ENCODE peak calls at places on chromosomes 6 and 20, in nine cellular contexts. F is foreskin fibroblast, K is hepatocyte, R is sigmoid colon, W is choroid plexus epithelial cell, B is OCI-LY7, T is left ventricle myocardium inferior, L is A673, G is endothelial cell of umbilical vein. P is an unnamed sample.
A peak's percentile ranks its signal among the peaks of the same experiment; 100 is the strongest.

GRCh38 chr6:3305831-3306230 is 47.1 kb downstream of the PSMG4 start:
- DNase-seq in F (no peak), W (no peak), G (no peak), K (no peak), B (no peak), T (no peak), R (peak; percentile 29), L (no peak), P (no peak)

GRCh38 chr20:32509639-32510066 is 75.5 kb downstream of the NOL4L start:
- DNase-seq in K (no peak), L (no peak), F (peak; percentile 23), B (peak; percentile 84), T (no peak), W (no peak), R (no peak), G (peak; percentile 71), P (no peak)

GRCh38 chr20:46635514-46636091 is 15.7 kb downstream of the SLC13A3 start:
- DNase-seq in L (no peak), G (no peak), W (no peak), K (no peak), F (no peak), T (no peak), R (no peak), B (no peak), P (no peak)

GRCh38 chr6:86477510-86478166 is 459.7 kb upstream of the HTR1E start:
- DNase-seq in B (no peak), W (no peak), F (no peak), K (peak; percentile 64), G (no peak), L (no peak), T (no peak), R (no peak), P (no peak)

GRCh38 chr20:6122873-6123649 is at the start of gene FERMT1:
- DNase-seq in G (peak; percentile 31), L (peak; percentile 29), K (peak; percentile 89), B (no peak), T (peak; percentile 40), W (peak; percentile 54), F (peak; percentile 88), R (peak; percentile 68), P (peak; percentile 18)

GRCh38 chr20:7371518-7372158 is 568.6 kb downstream of the HAO1 start:
- DNase-seq in B (no peak), R (no peak), F (peak; percentile 59), G (no peak), K (peak; percentile 30), W (no peak), T (no peak), L (no peak), P (peak; percentile 2)

GRCh38 chr6:168417158-168417557 is 23.8 kb upstream of the SMOC2 start:
- DNase-seq in R (no peak), F (no peak), B (no peak), G (no peak), K (no peak), W (no peak), T (no peak), L (no peak), P (no peak)

GRCh38 chr20:4813839-4814695 is 92.4 kb downstream of the PRND start:
- DNase-seq in T (no peak), F (no peak), G (peak; percentile 58), K (no peak), B (peak; percentile 80), W (no peak), L (no peak), R (no peak), P (no peak)

GRCh38 chr20:49185071-49185757 is 2.9 kb downstream of the STAU1 start:
- DNase-seq in R (no peak), L (no peak), B (no peak), T (no peak), G (no peak), F (no peak), K (no peak), W (no peak), P (no peak)

GRCh38 chr6:89082439-89082838 is 1.9 kb downstream of the PNRC1 start:
- DNase-seq in W (peak; percentile 51), B (peak; percentile 38), F (no peak), R (no peak), T (no peak), K (peak; percentile 32), L (peak; percentile 11), G (peak; percentile 41), P (no peak)

GRCh38 chr20:63811491-63811875 is 19.6 kb downstream of the ZBTB46 start:
- DNase-seq in F (no peak), R (no peak), W (no peak), T (no peak), K (no peak), G (no peak), L (no peak), B (no peak), P (no peak)

GRCh38 chr6:43020847-43021246 is 576 bp upstream of the RRP36 start:
- DNase-seq in B (no peak), F (no peak), G (no peak), R (no peak), K (no peak), L (peak; percentile 56), T (no peak), W (peak; percentile 34), P (no peak)

GRCh38 chr20:3846740-3847418 is at the start of gene MAVS:
- DNase-seq in K (peak; percentile 94), L (peak; percentile 90), G (peak; percentile 84), R (peak; percentile 94), W (peak; percentile 73), T (peak; percentile 92), F (peak; percentile 93), B (peak; percentile 90), P (peak; percentile 38)

GRCh38 chr6:170165501-170166117 is 125.3 kb downstream of the DLL1 start:
- DNase-seq in B (no peak), R (peak; percentile 64), F (no peak), L (no peak), G (no peak), W (no peak), T (no peak), K (no peak), P (no peak)

GRCh38 chr6:83270971-83271714 is 78.0 kb downstream of the RWDD2A start:
- DNase-seq in B (no peak), K (no peak), W (peak; percentile 88), L (no peak), G (peak; percentile 80), T (no peak), F (peak; percentile 79), R (no peak), P (no peak)

GRCh38 chr6:7758456-7758855 is 32.6 kb downstream of the BMP6 start:
- DNase-seq in K (no peak), L (no peak), F (peak; percentile 87), R (no peak), G (no peak), B (no peak), W (peak; percentile 95), T (no peak), P (peak; percentile 30)

GRCh38 chr20:35912877-35913276 is 41.4 kb downstream of the SCAND1 start:
- DNase-seq in F (peak; percentile 78), R (no peak), L (no peak), K (no peak), G (no peak), W (no peak), T (no peak), B (no peak), P (no peak)

GRCh38 chr6:131687022-131687421 is 14.2 kb downstream of the OR2A4 start:
- DNase-seq in B (no peak), T (no peak), L (no peak), R (no peak), W (no peak), F (no peak), G (no peak), K (no peak), P (no peak)

GRCh38 chr6:138752017-138752416 is 21.6 kb upstream of the CCDC28A start:
- DNase-seq in K (no peak), W (no peak), B (no peak), F (no peak), L (peak; percentile 19), T (no peak), R (no peak), G (no peak), P (no peak)
- TF ChIP-seq CTCF in K (peak; percentile 11), W (no peak), B (peak; percentile 32), F (no peak), L (peak; percentile 40), T (no peak), R (no peak), G (no peak), P (no peak)

GRCh38 chr20:38935285-38935684 is 9.1 kb downstream of the FAM83D start:
- DNase-seq in R (no peak), W (peak; percentile 26), K (no peak), F (peak; percentile 45), B (no peak), T (no peak), L (no peak), G (peak; percentile 63), P (no peak)
- TF ChIP-seq CTCF in R (no peak), W (peak; percentile 43), K (peak; percentile 18), F (peak; percentile 27), B (peak; percentile 53), T (no peak), L (no peak), G (peak; percentile 23), P (no peak)

GRCh38 chr20:11569163-11569562 is 348.5 kb upstream of the BTBD3 start:
- DNase-seq in L (no peak), K (no peak), R (no peak), G (no peak), W (no peak), F (no peak), B (no peak), T (no peak), P (no peak)
- TF ChIP-seq CTCF in L (no peak), K (no peak), R (no peak), G (no peak), W (no peak), F (no peak), B (no peak), T (no peak), P (no peak)

DNA sequence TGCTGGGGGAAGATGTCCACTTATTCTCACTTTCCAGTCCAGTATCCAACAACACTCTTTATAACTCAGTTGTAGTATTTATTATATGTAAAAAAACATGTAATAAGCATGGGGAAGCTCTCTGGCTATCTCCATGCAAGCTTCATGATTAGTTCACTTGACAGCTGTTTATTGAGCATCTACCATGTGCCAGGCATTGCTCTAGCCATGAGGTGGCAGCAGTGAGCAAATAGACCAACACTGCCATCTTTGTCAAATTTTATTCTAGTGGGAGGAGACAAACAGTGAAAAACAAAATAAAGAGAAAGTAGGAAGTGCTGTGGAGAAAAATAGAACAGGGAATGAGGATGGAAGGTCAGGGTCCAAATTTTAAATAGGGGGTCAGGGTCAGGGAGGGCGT is 131.8 kb downstream of the CFAP61 start:
- DNase-seq in W (peak; percentile 4), F (peak; percentile 1), K (no peak), T (no peak), R (no peak), B (no peak), G (no peak), L (peak; percentile 31), P (no peak)
- TF ChIP-seq CTCF in W (peak; percentile 50), F (peak; percentile 52), K (peak; percentile 10), T (peak; percentile 24), R (no peak), B (peak; percentile 73), G (peak; percentile 20), L (peak; percentile 55), P (peak; percentile 19)

DNA sequence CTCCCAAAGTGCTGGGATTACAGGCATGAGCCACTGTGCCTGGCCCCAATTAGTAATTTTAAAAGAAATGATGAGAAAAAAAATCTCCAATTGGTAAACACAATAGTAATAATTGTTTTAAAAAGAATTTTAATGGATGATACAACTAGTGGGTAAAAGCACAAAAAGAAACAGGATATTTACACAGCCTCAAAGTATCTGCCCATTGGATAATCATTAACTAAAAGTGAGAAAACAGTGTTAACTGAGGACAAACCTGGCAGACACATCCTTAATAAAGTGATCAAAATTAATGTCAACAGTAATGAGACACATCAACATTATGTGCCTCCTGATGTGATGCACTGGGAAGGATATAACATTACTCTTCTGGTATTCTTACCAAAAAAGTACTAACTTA is 24.5 kb downstream of the DTNBP1 start:
- DNase-seq in W (no peak), T (no peak), L (no peak), F (no peak), B (no peak), G (no peak), R (no peak), K (no peak), P (no peak)
- TF ChIP-seq CTCF in W (no peak), T (no peak), L (no peak), F (no peak), B (no peak), G (no peak), R (no peak), K (no peak), P (no peak)